ENCODE peak calls at places on chromosomes 13 and 19, in seven cellular contexts. J is tibial nerve; G is A549; N is effector memory CD4-positive, alpha-beta T cell; L is CD4-positive, CD25-positive, alpha-beta regulatory T cell; Q is activated gamma-delta T cell treated with Interleukin-2 at 50 U/mL for 16 hours; P is choroid plexus epithelial cell. Z is an unnamed sample.

GRCh38 chr19:45103200-45103624 is 10.2 kb downstream of the PPP1R37 start:
- DNase-seq in L (peak), N (no peak), Q (peak), J (no peak), G (no peak), P (peak), Z (peak)

GRCh38 chr13:111325146-111325890 is 4.9 kb downstream of the TEX29 start:
- DNase-seq in L (no peak), J (no peak), P (no peak), Q (no peak), N (no peak), G (no peak), Z (no peak)

GRCh38 chr13:48954086-48954485 is 21.6 kb upstream of the FNDC3A start:
- DNase-seq in J (no peak), Q (no peak), P (peak), L (no peak), N (no peak), G (no peak), Z (peak)

GRCh38 chr19:17184381-17184841 is 30.7 kb upstream of the USE1 start:
- DNase-seq in N (peak), P (no peak), Q (peak), L (peak), J (no peak), G (no peak), Z (no peak)

GRCh38 chr13:95784891-95785290 is 108.0 kb downstream of the DNAJC3 start:
- DNase-seq in P (peak), N (no peak), J (no peak), G (no peak), L (no peak), Q (no peak), Z (peak)

GRCh38 chr19:16070366-16070990 is 5.8 kb upstream of the TPM4 start:
- DNase-seq in J (no peak), G (peak), N (peak), Q (peak), L (peak), P (no peak), Z (peak)

GRCh38 chr19:5959260-5960004 is 18.5 kb downstream of the RANBP3 start:
- DNase-seq in L (no peak), J (no peak), P (no peak), N (no peak), Q (no peak), G (no peak), Z (no peak)

GRCh38 chr19:10118960-10119359 is 739 bp downstream of the EIF3G start:
- DNase-seq in Q (no peak), P (no peak), L (no peak), J (no peak), G (no peak), N (no peak), Z (peak)

GRCh38 chr13:83003185-83003584 is 879.1 kb downstream of the SLITRK1 start:
- DNase-seq in L (no peak), P (no peak), G (no peak), Q (no peak), N (no peak), J (no peak), Z (no peak)

GRCh38 chr13:20831254-20831653 is 57.5 kb upstream of the EEF1AKMT1 start:
- DNase-seq in N (no peak), L (no peak), P (no peak), J (no peak), G (no peak), Q (no peak), Z (no peak)

GRCh38 chr19:31226536-31226935 is 122.7 kb downstream of the TSHZ3 start:
- DNase-seq in G (no peak), Q (no peak), P (no peak), N (no peak), L (no peak), J (no peak), Z (peak)

GRCh38 chr13:61410266-61410665 is 5.4 kb downstream of the PCDH20 start:
- DNase-seq in J (no peak), Q (no peak), G (no peak), L (no peak), P (no peak), N (no peak), Z (no peak)

GRCh38 chr19:3284759-3285646 is 60.5 kb downstream of the CELF5 start:
- DNase-seq in G (peak), L (peak), Q (peak), N (peak), J (no peak), P (peak), Z (peak)

GRCh38 chr19:46271488-46272197 is 25.2 kb upstream of the HIF3A start:
- DNase-seq in L (no peak), Q (no peak), P (peak), G (peak), N (no peak), J (no peak), Z (peak)

GRCh38 chr13:60986301-60986700 is 429.3 kb downstream of the PCDH20 start:
- DNase-seq in P (no peak), G (no peak), J (no peak), N (no peak), L (no peak), Q (no peak), Z (no peak)

GRCh38 chr13:92196566-92197256 is 798.3 kb downstream of the GPC5 start:
- DNase-seq in J (no peak), N (no peak), Q (no peak), P (peak), L (no peak), G (no peak), Z (no peak)

GRCh38 chr13:20993661-20994440 is 67.5 kb downstream of the LATS2 start:
- DNase-seq in P (peak), Q (no peak), N (no peak), J (no peak), L (no peak), G (no peak), Z (peak)

GRCh38 chr13:33204130-33204927 is 81.2 kb downstream of the STARD13 start:
- DNase-seq in G (no peak), J (peak), Q (no peak), L (peak), P (peak), N (no peak), Z (peak)

GRCh38 chr13:110116072-110116487 is 190.9 kb downstream of the COL4A1 start:
- DNase-seq in P (peak), G (peak), L (peak), Q (peak), J (no peak), N (no peak), Z (no peak)

GRCh38 chr19:17739121-17739875 is 12.0 kb upstream of the FCHO1 start:
- DNase-seq in N (no peak), P (no peak), L (no peak), J (no peak), Q (no peak), G (no peak), Z (no peak)